ENCODE peak calls at places on chromosomes 4 and X, in nine cellular contexts. Z, T, E, D, B, X, H, S and U are unnamed samples. For H3K36me3, the result is how much of the 10 kb centered on the place peaks cover.

GRCh38 chrX:19214248-19214787 is 92.0 kb upstream of the ADGRG2 start:
- DNase-seq in Z (no peak), T (no peak), E (no peak), D (no peak), B (no peak), X (no peak), H (no peak), S (no peak), U (no peak)

GRCh38 chr4:168822481-168822880 is 187.6 kb downstream of the CBR4 start:
- DNase-seq in Z (no peak), T (no peak), E (no peak), D (no peak), B (no peak), X (no peak), H (no peak), S (no peak), U (no peak)

GRCh38 chrX:76420237-76420636 is 7.3 kb upstream of the MAGEE1 start:
- DNase-seq in Z (no peak), T (no peak), E (no peak), D (no peak), B (no peak), X (no peak), H (no peak), S (no peak), U (no peak)

GRCh38 chr4:118941799-118942198 is 53.1 kb downstream of the SYNPO2 start:
- DNase-seq in Z (no peak), T (no peak), E (no peak), D (no peak), B (no peak), X (no peak), H (no peak), S (no peak), U (no peak)

GRCh38 chrX:91108761-91109160 is 325.9 kb upstream of the PABPC5 start:
- DNase-seq in Z (no peak), T (no peak), E (no peak), D (no peak), B (no peak), X (no peak), H (no peak), S (no peak), U (no peak)

GRCh38 chr4:81084029-81084428 is 53.5 kb downstream of the BMP3 start:
- DNase-seq in Z (no peak), T (no peak), E (peak), D (no peak), B (no peak), X (no peak), H (no peak), S (no peak), U (no peak)

GRCh38 chr4:84952776-84953175 is 13.7 kb downstream of the WDFY3 start:
- DNase-seq in Z (no peak), T (no peak), E (peak), D (no peak), B (no peak), X (no peak), H (no peak), S (no peak), U (no peak)

GRCh38 chr4:147732516-147733193 is 767 bp downstream of the ARHGAP10 start:
- DNase-seq in Z (peak), T (peak), E (peak), D (no peak), B (peak), X (no peak), H (peak), S (peak), U (no peak)

GRCh38 chr4:2798399-2799301 is 5.8 kb downstream of the SH3BP2 start:
- DNase-seq in Z (no peak), T (peak), E (peak), D (no peak), B (peak), X (no peak), H (peak), S (peak), U (peak)

GRCh38 chr4:2800691-2801596 is 8.1 kb downstream of the SH3BP2 start:
- DNase-seq in Z (peak), T (no peak), E (no peak), D (no peak), B (peak), X (no peak), H (peak), S (peak), U (peak)

GRCh38 chr4:2799444-2799911 is 6.6 kb downstream of the SH3BP2 start:
- DNase-seq in Z (no peak), T (no peak), E (no peak), D (no peak), B (peak), X (no peak), H (peak), S (peak), U (peak)

GRCh38 chr4:2797545-2798305 is 4.8 kb downstream of the SH3BP2 start:
- DNase-seq in Z (no peak), T (peak), E (no peak), D (no peak), B (peak), X (no peak), H (peak), S (no peak), U (peak)

GRCh38 chr4:2799971-2800690 is 7.2 kb downstream of the SH3BP2 start:
- DNase-seq in Z (no peak), T (no peak), E (peak), D (no peak), B (peak), X (no peak), H (peak), S (peak), U (peak)
- H3K4me3 ChIP-seq in Z (no peak), T (peak), E (no peak), D (no peak), B (no peak), X (no peak), H (peak), S (no peak), U (peak)

DNA sequence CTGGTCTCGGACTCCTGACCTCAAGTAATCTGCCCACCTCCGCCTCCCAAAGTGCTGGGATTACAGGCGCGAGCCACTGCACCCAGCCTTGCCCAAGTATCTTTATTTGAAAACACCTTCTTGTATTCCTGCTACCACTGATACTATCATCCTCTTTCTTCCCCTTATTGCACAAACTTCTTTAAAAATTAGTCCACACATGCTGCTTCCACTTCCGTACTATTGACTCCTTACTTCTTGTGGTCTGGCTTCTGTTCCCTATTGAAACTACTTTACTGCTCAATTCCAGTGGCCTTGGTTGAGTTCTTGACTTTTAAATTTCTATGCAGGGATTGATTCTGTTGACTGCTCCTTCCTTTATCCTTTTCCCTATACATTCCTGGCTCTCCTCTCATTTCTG is 38.8 kb downstream of the MTM1 start:
- DNase-seq in Z (no peak), T (no peak), E (no peak), D (no peak), B (no peak), X (no peak), H (no peak), S (no peak), U (no peak)
- H3K36me3 ChIP-seq in Z (under half), T (under half), E (under half), D (under half), B (under half), X (under half), H (under half), S (under half), U (under half)

DNA sequence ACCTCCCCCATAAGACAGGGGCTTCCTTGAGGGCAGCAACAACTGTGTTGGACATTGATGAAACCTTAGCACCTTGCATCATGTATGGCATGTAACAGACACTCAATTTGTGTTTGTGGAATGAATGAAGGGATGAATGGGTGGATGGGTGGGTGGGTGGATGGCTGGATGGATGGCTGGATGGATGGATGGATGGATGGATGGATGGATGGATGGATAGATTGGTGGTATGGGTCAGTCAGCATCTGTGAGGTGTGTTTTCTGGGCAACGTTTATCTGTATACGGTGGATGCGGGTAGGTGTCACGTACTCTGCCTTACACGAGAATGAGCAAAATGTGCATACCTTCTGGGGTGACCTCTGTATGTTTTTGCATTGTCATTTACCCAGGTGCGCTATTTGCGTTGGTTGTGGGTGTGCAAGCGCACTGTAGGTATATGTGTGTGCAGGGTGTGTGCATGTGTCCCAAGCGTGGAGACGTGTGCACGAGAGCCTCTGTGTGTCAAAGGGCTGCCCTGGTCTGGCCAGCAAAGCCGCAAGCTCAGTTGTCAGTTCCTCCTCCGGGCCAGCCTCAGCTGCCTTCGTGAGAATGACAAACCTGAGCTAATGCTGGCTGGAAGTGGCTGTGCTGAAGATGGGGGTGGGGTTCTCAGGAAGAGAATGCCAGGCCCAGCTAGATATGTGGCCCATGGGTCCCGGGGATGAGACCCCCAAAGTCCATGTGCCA is 26.5 kb downstream of the ELF4 start:
- DNase-seq in Z (no peak), T (no peak), E (no peak), D (no peak), B (no peak), X (no peak), H (no peak), S (no peak), U (peak)
- H3K4me3 ChIP-seq in Z (no peak), T (peak), E (no peak), D (no peak), B (no peak), X (no peak), H (no peak), S (no peak), U (peak)

GRCh38 chr4:733631-733980 is 28.0 kb downstream of the PCGF3 start:
- DNase-seq in Z (no peak), T (no peak), E (no peak), D (no peak), B (no peak), X (no peak), H (no peak), S (no peak), U (no peak)
- H3K36me3 ChIP-seq in Z (half or more), T (under half), E (under half), D (under half), B (under half), X (under half), H (half or more), S (under half), U (under half)